ENCODE peak calls at places on chromosomes 13 and 19, in four cellular contexts. D is GM12878, U is WTC11, V is HCT116. A is an unnamed sample.
A peak's percentile ranks its signal among the peaks of the same experiment; 100 is the strongest.

GRCh38 chr13:99385940-99386339 is 78.7 kb upstream of the GPR183 start:
- DNase-seq in V (no peak), D (no peak), U (no peak), A (no peak)

GRCh38 chr19:4456566-4456842 is 1.1 kb downstream of the UBXN6 start:
- DNase-seq in V (no peak), U (no peak), D (no peak), A (no peak)

GRCh38 chr13:106446011-106446410 is 89.5 kb downstream of the EFNB2 start:
- DNase-seq in D (no peak), V (no peak), U (no peak), A (no peak)

GRCh38 chr19:41810301-41810700 is 13.9 kb downstream of the CEACAM3 start:
- DNase-seq in V (no peak), U (no peak), D (no peak), A (no peak)

GRCh38 chr13:111323549-111323948 is 3.1 kb downstream of the TEX29 start:
- DNase-seq in U (no peak), D (no peak), V (no peak), A (no peak)

GRCh38 chr13:51683537-51684050 is 99.3 kb downstream of the WDFY2 start:
- DNase-seq in V (no peak), D (no peak), U (no peak), A (no peak)

GRCh38 chr13:95954266-95954665 is 98.9 kb downstream of the UGGT2 start:
- DNase-seq in V (no peak), D (no peak), U (no peak), A (no peak)

GRCh38 chr13:50033696-50034095 is 18.5 kb downstream of the KCNRG start:
- DNase-seq in U (no peak), V (no peak), D (no peak), A (no peak)

GRCh38 chr13:44104969-44105368 is 225.3 kb downstream of the LACC1 start:
- DNase-seq in V (no peak), U (no peak), D (no peak), A (no peak)

GRCh38 chr13:43786766-43787517 is at the start of gene ENOX1:
- DNase-seq in V (peak; percentile 34), D (no peak), U (peak; percentile 63), A (peak; percentile 70)

GRCh38 chr19:46755077-46755852 is 9.0 kb upstream of the STRN4 start:
- DNase-seq in U (no peak), V (no peak), D (no peak), A (no peak)

GRCh38 chr13:32904271-32904670 is 112.0 kb upstream of the KL start:
- DNase-seq in V (no peak), D (no peak), U (no peak), A (no peak)

GRCh38 chr13:114282143-114282685 is 813 bp downstream of the UPF3A start:
- DNase-seq in D (peak; percentile 23), U (peak; percentile 55), V (no peak), A (peak; percentile 35)

GRCh38 chr13:48559638-48560320 is 26.9 kb upstream of the RCBTB2 start:
- DNase-seq in U (no peak), D (no peak), V (no peak), A (no peak)

GRCh38 chr19:11019824-11020223 is 59.0 kb downstream of the SMARCA4 start:
- DNase-seq in V (no peak), U (no peak), D (no peak), A (no peak)

GRCh38 chr13:49164712-49165111 is 55.4 kb upstream of the MLNR start:
- DNase-seq in D (no peak), V (no peak), U (no peak), A (no peak)

GRCh38 chr19:48965806-48966540 is 864 bp downstream of the FTL start:
- DNase-seq in V (peak; percentile 73), D (peak; percentile 72), U (peak; percentile 91), A (peak; percentile 73)

GRCh38 chr19:47156861-47157454 is 26.3 kb downstream of the SAE1 start:
- DNase-seq in V (no peak), U (no peak), D (peak; percentile 24), A (no peak)

GRCh38 chr13:40666905-40667621 is 622 bp upstream of the FOXO1 start:
- DNase-seq in U (peak; percentile 59), V (no peak), D (no peak), A (peak; percentile 58)

GRCh38 chr19:13834308-13834790 is 39.1 kb downstream of the ZSWIM4 start:
- DNase-seq in V (no peak), U (no peak), D (no peak), A (no peak)

GRCh38 chr13:69565334-69565733 is 542.3 kb upstream of the ATXN8OS start:
- DNase-seq in U (peak; percentile 34), V (peak; percentile 49), D (peak; percentile 12), A (peak; percentile 90)

GRCh38 chr13:46389985-46390384 is 2.9 kb upstream of the RUBCNL start:
- DNase-seq in D (peak; percentile 79), V (no peak), U (no peak), A (no peak)

DNA sequence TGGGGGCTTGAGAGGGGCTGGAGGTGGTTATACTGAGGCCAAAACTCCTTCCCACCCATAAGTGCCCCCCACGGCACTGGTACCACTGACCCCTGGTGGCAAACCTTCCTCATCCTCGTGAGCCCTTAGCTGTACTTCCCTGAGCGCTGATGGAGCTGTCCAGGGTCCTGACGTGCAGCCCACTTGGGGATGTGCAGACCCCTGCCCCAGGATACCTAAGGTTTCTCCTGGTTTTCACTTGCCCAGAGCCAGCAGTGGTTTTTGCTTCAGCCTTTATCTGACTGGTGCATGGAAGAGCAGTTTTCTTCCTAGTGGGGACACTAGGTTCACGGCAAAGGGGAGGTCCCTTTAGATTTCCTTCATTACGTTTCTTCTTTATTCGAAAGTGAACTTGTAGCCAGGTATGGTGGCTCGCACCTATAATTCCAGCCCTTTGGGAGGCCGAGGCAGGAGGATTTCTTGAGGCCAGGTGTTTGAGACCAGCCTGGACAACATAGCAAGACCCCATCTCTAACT is 28.7 kb upstream of the KCTD15 start:
- DNase-seq in D (no peak), U (peak; percentile 91), V (no peak), A (peak; percentile 49)
- TF ChIP-seq SP1 in D (no peak), U (peak; percentile 65), V (no peak), A (no peak)

GRCh38 chr13:21046203-21046602 is 15.2 kb downstream of the LATS2 start:
- DNase-seq in U (no peak), D (no peak), V (no peak), A (no peak)
- TF ChIP-seq SP1 in U (no peak), D (no peak), V (no peak), A (no peak)

GRCh38 chr19:55131421-55131820 is 14.0 kb upstream of the PPP1R12C start:
- DNase-seq in V (no peak), D (no peak), U (no peak), A (no peak)

GRCh38 chr19:55136399-55137102 is 12.5 kb downstream of the TNNT1 start:
- DNase-seq in V (no peak), D (no peak), U (no peak), A (no peak)

GRCh38 chr19:55132453-55133129 is 15.2 kb upstream of the PPP1R12C start:
- DNase-seq in D (no peak), V (no peak), U (no peak), A (no peak)

GRCh38 chr19:55134732-55135131 is 14.3 kb downstream of the TNNT1 start:
- DNase-seq in U (no peak), D (no peak), V (no peak), A (no peak)

DNA sequence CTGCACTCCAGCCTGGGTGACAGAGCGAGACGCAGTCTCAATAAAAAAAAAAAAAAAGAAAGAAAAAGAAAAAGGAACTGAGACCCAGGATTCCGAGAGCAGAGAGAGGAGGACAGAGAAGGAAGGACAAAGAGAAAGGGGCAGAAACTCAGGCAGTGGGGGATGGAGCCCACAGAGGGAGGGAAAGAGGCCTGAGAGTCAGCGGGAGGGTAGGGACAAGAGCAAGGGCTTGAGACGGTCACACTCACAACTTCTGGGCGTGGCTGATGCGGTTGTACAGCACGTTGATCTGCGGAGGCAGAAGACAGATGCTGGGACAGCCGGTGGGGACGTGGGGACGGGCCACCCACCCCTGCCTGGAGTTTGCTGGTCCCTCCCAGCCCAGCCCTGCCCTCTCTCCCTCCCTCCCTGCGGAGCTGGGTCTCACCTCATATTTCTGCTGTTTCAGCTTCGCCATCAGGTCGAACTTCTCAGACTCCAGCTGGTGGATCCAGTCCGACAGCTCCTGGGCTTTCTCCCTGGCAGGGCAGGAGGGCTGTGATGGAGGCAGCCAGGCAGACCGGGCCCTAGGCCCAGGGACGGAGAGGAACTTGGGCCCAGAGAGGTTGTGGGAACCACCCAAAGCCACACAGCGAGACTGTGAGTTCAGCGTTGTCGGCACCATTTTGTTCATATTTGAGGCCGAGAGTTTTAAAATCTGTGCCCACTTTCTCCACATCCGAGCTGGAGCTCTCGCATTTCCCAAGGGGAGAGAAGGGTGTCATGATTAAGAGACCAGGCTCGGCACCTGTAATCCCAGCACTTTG is 15.2 kb downstream of the TNNT1 start:
- DNase-seq in V (no peak), U (no peak), D (no peak), A (no peak)
- TF ChIP-seq SP1 in V (no peak), U (no peak), D (no peak), A (no peak)

GRCh38 chr19:55636723-55637122 is 4.1 kb upstream of the ZNF580 start:
- DNase-seq in V (no peak), D (no peak), U (no peak), A (no peak)

GRCh38 chr19:55633866-55634265 is 6.9 kb upstream of the ZNF580 start:
- DNase-seq in D (no peak), U (no peak), V (no peak), A (no peak)

GRCh38 chr19:55635856-55636440 is 4.9 kb upstream of the ZNF580 start:
- DNase-seq in D (no peak), V (no peak), U (no peak), A (no peak)

GRCh38 chr19:55637534-55637933 is 3.3 kb upstream of the ZNF580 start:
- DNase-seq in U (no peak), D (no peak), V (no peak), A (no peak)

GRCh38 chr19:55635334-55635717 is 5.5 kb upstream of the ZNF580 start:
- DNase-seq in U (no peak), V (no peak), D (no peak), A (no peak)
- TF ChIP-seq SP1 in U (no peak), V (no peak), D (no peak), A (no peak)

DNA sequence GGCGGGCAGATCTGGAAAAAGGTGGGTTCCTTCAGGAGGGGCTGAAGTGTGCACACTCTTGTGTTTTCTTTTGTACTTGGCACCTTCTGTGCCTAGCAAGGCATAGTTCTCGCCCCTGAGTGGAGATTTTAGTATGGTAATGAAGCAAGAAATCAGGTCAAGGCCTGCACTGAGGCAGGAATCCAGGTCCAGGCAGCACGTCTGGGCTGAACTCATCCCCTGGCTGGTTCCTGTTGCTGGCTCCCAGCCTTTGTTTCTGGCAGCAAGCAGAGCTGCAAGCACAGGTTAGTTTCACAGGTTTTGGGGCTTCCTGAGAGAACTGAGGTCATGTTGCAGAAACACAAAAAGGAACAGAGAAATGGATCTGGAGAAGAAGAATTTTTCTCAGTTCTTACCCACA is 21.2 kb downstream of the SIGLEC7 start:
- DNase-seq in U (no peak), D (no peak), V (no peak), A (no peak)
- TF ChIP-seq SP1 in U (no peak), D (no peak), V (no peak), A (no peak)

A was measured in HEK293T.